ENCODE peak calls at places on chromosomes 5 and 9, in nine cellular contexts. X, K, N, L, D, Y, U, B and C are unnamed samples.
A peak's percentile ranks its signal among the peaks of the same experiment; 100 is the strongest.

GRCh38 chr5:148840531-148840930 is 14.1 kb downstream of the ADRB2 start:
- DNase-seq in L (no peak), X (no peak), K (no peak), D (no peak), U (no peak), B (no peak), N (no peak), Y (no peak), C (no peak)

GRCh38 chr5:143245929-143246561 is 157.4 kb downstream of the NR3C1 start:
- DNase-seq in Y (no peak), N (peak; percentile 98), L (no peak), K (no peak), U (peak; percentile 97), X (no peak), D (no peak), B (no peak), C (no peak)

GRCh38 chr5:28012538-28012937 is 974.2 kb upstream of the CDH9 start:
- DNase-seq in N (no peak), D (peak; percentile 48), U (no peak), Y (no peak), X (no peak), L (no peak), B (no peak), K (no peak), C (no peak)

GRCh38 chr9:19967567-19968459 is 179.0 kb upstream of the SLC24A2 start:
- DNase-seq in X (no peak), U (no peak), N (peak; percentile 64), Y (no peak), D (no peak), K (peak; percentile 7), L (no peak), B (no peak), C (peak; percentile 29)

GRCh38 chr5:51096859-51097258 is 286.4 kb upstream of the ISL1 start:
- DNase-seq in N (no peak), L (no peak), U (no peak), X (no peak), K (no peak), D (no peak), Y (no peak), B (no peak), C (no peak)

GRCh38 chr9:108830292-108830691 is 25.5 kb downstream of the ACTL7B start:
- DNase-seq in D (no peak), B (no peak), X (no peak), U (peak; percentile 42), Y (no peak), N (peak; percentile 63), K (no peak), L (no peak), C (no peak)

GRCh38 chr9:110755179-110755578 is 86.6 kb downstream of the MUSK start:
- DNase-seq in U (no peak), B (no peak), L (no peak), K (no peak), X (no peak), Y (no peak), N (no peak), D (no peak), C (no peak)

GRCh38 chr9:80664327-80665210 is 1024.8 kb downstream of the TLE1 start:
- DNase-seq in D (no peak), B (no peak), Y (no peak), N (no peak), X (no peak), L (no peak), U (peak; percentile 14), K (no peak), C (peak; percentile 33)

GRCh38 chr9:136219276-136219675 is 14.3 kb upstream of the LHX3 start:
- DNase-seq in U (peak; percentile 88), X (no peak), N (no peak), B (no peak), K (no peak), Y (no peak), L (no peak), D (no peak), C (no peak)

GRCh38 chr5:7272408-7272807 is 123.5 kb upstream of the ADCY2 start:
- DNase-seq in U (no peak), X (no peak), K (no peak), D (no peak), B (no peak), N (no peak), Y (no peak), L (no peak), C (no peak)

GRCh38 chr5:178249191-178249989 is 16.8 kb upstream of the PHYKPL start:
- DNase-seq in X (peak; percentile 57), U (peak; percentile 78), B (no peak), N (no peak), K (peak; percentile 79), D (no peak), L (no peak), Y (no peak), C (peak; percentile 37)

GRCh38 chr5:134462047-134462575 is 50.4 kb upstream of the CDKN2AIPNL start:
- DNase-seq in L (no peak), Y (no peak), X (no peak), D (no peak), B (no peak), K (no peak), N (no peak), U (no peak), C (no peak)

GRCh38 chr9:94210616-94211603 is 48.2 kb upstream of the ZNF169 start:
- DNase-seq in L (no peak), X (no peak), D (no peak), Y (no peak), N (peak; percentile 35), U (no peak), B (no peak), K (no peak), C (no peak)

GRCh38 chr9:87615547-87616148 is 110.3 kb upstream of the CTSL start:
- DNase-seq in K (no peak), Y (no peak), D (no peak), L (no peak), N (no peak), U (peak; percentile 29), B (no peak), X (no peak), C (no peak)

GRCh38 chr5:139655727-139656271 is 7.7 kb downstream of the CXXC5 start:
- DNase-seq in X (no peak), D (no peak), N (peak; percentile 59), Y (no peak), U (no peak), K (no peak), L (no peak), B (no peak), C (no peak)

GRCh38 chr9:117546894-117547293 is 132.0 kb upstream of the ASTN2 start:
- DNase-seq in N (peak; percentile 92), D (no peak), L (peak; percentile 67), X (peak; percentile 7), B (no peak), Y (no peak), U (no peak), K (peak; percentile 16), C (no peak)

GRCh38 chr9:87682085-87682484 is 43.8 kb upstream of the CTSL start:
- DNase-seq in Y (no peak), K (no peak), L (no peak), U (no peak), B (no peak), X (no peak), N (no peak), D (no peak), C (no peak)

GRCh38 chr9:93232388-93232965 is 48.5 kb downstream of the WNK2 start:
- DNase-seq in B (no peak), K (no peak), N (peak; percentile 82), Y (no peak), X (no peak), L (no peak), U (no peak), D (no peak), C (no peak)

GRCh38 chr9:38339496-38339895 is 53.0 kb upstream of the ALDH1B1 start:
- DNase-seq in D (no peak), B (no peak), Y (no peak), U (peak; percentile 10), K (no peak), L (no peak), N (no peak), X (no peak), C (no peak)

GRCh38 chr5:177435847-177436536 is 9.5 kb downstream of the GRK6 start:
- DNase-seq in D (no peak), X (no peak), B (no peak), K (no peak), Y (no peak), N (no peak), U (no peak), L (no peak), C (no peak)